ENCODE peak calls at places on chromosomes 4 and X, in five cellular contexts. E is nephron progenitor cell, Z is H9, U is fibroblast of mammary gland, C is fibroblast of pulmonary artery. B is an unnamed sample.

GRCh38 chr4:64251779-64252178 is 157.5 kb downstream of the TECRL start:
- DNase-seq in U (no peak), Z (no peak), C (no peak), E (no peak), B (no peak)

GRCh38 chr4:127708985-127709384 is 21.2 kb upstream of the SLC25A31 start:
- DNase-seq in C (peak), E (no peak), U (peak), Z (no peak), B (no peak)

GRCh38 chrX:100864967-100865366 is 9.2 kb downstream of the NOX1 start:
- DNase-seq in U (peak), Z (no peak), E (no peak), C (peak), B (no peak)

GRCh38 chr4:148369919-148370318 is 72.3 kb downstream of the NR3C2 start:
- DNase-seq in C (no peak), U (no peak), Z (no peak), E (no peak), B (no peak)

GRCh38 chr4:140833280-140833679 is 77.1 kb upstream of the TBC1D9 start:
- DNase-seq in U (no peak), C (no peak), Z (no peak), E (no peak), B (no peak)

GRCh38 chr4:83108101-83108861 is 6.2 kb downstream of the PLAC8 start:
- DNase-seq in C (no peak), E (no peak), Z (no peak), U (no peak), B (peak)

GRCh38 chr4:136383126-136383525 is 1149.2 kb downstream of the PCDH18 start:
- DNase-seq in Z (no peak), U (peak), E (no peak), C (no peak), B (no peak)

GRCh38 chr4:6372649-6373525 is 99.5 kb downstream of the PPP2R2C start:
- DNase-seq in C (peak), E (no peak), U (peak), Z (peak), B (peak)

GRCh38 chr4:165718660-165719059 is 154.4 kb upstream of the TLL1 start:
- DNase-seq in E (no peak), U (no peak), Z (no peak), C (no peak), B (peak)

GRCh38 chr4:110867981-110868380 is 245.1 kb upstream of the PITX2 start:
- DNase-seq in U (no peak), E (no peak), C (no peak), Z (no peak), B (no peak)

GRCh38 chrX:150036181-150036580 is 97.9 kb upstream of the EOLA2 start:
- DNase-seq in Z (no peak), U (peak), C (peak), E (no peak), B (no peak)

GRCh38 chrX:102808336-102808735 is 87.8 kb downstream of the GPRASP3 start:
- DNase-seq in C (no peak), Z (no peak), E (no peak), U (peak), B (no peak)

GRCh38 chrX:35800479-35800878 is 2.3 kb downstream of the MAGEB16 start:
- DNase-seq in Z (no peak), C (no peak), E (no peak), U (no peak), B (no peak)

GRCh38 chr4:39259571-39260330 is 77.4 kb downstream of the WDR19 start:
- DNase-seq in E (no peak), Z (no peak), C (peak), U (peak), B (no peak)

GRCh38 chr4:10128761-10129160 is 12.2 kb upstream of the WDR1 start:
- DNase-seq in C (no peak), E (no peak), Z (no peak), U (no peak), B (no peak)
- TF ChIP-seq CTCF in C (no peak), E (no peak), Z (no peak), U (no peak), B (no peak)

DNA sequence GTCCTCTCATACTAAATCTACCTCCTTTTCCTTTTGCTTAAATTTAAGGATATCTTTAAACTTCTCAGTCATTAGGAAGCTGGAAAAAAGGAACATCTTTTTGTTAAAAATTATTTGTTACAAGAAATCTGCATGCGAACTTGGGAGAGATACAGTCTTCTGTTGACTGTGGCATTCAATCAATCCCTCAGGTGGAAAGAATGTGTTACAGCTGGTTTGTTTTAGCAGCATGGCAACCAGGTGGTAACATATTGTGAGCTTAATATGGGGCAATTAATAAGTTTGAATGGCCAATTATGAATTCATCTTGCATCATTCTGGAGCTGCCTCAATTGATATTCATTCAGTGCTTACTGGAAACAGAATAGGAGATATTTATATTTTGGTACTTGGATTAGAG is 135.0 kb downstream of the GC start:
- DNase-seq in Z (no peak), U (no peak), C (no peak), E (no peak), B (no peak)
- TF ChIP-seq CTCF in Z (no peak), U (no peak), C (no peak), E (no peak), B (no peak)

GRCh38 chr4:8308856-8309771 is 39.6 kb downstream of the HTRA3 start:
- DNase-seq in U (no peak), E (no peak), C (peak), Z (no peak), B (no peak)
- TF ChIP-seq CTCF in U (no peak), E (no peak), C (peak), Z (peak), B (no peak)

DNA sequence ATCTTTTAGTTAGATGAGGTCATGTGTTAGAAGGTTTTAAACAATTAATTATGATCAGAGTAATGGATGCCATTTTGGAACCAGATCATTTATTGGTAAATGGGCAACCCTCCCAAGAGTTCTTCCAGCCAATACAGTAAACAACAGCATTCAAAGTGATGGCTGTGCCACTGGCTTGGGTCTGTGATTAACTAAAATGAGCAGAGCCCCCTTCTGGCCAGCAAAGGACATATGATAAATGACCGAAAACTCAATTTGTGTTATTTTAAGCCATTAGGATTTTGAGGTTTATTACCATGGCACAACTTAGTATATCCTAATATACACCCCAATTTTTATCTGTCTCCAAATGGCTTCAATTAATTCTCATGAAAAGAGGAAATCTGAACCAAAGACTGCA is 90.8 kb upstream of the NPFFR2 start:
- DNase-seq in E (peak), U (peak), Z (peak), C (peak), B (peak)
- TF ChIP-seq CTCF in E (peak), U (peak), Z (peak), C (peak), B (peak)

GRCh38 chr4:70269674-70270073 is 27.3 kb downstream of the CSN3 start:
- DNase-seq in E (no peak), U (peak), C (peak), Z (no peak), B (peak)
- TF ChIP-seq CTCF in E (no peak), U (peak), C (peak), Z (peak), B (no peak)

DNA sequence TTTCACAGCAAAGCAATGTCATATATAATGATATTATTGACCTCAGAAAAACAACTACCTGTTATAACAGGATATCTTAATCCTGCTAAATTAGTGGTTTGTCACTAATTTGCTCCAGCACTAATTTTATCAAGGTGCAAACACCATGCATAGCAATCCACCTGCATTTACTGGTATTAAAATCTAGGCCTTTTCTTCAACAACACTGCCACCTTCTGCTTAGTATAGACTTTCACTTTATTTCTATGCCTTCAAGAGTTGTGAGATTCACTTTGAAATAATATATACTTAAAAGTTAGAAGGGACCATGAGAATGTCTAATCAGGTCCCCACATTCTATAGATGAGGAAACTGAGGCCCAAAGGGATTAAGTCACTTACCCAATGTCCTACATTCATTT is 82.1 kb upstream of the IQCM start:
- DNase-seq in C (peak), U (peak), Z (no peak), E (no peak), B (peak)
- TF ChIP-seq CTCF in C (peak), U (peak), Z (peak), E (peak), B (peak)

B was measured in GM12865.